ENCODE peak calls at places on chromosomes 6 and 20, in five cellular contexts. L is BJ, O is lower lobe of right lung, C is NCI-H1105 treated with DMSO at 0.1 percent for 48 hours, K is tibial artery. N is an unnamed sample.

GRCh38 chr6:92431502-92431901 is 987.9 kb downstream of the EPHA7 start:
- DNase-seq in L (no peak), O (no peak), C (no peak), K (no peak), N (no peak)

GRCh38 chr6:159808647-159809046 is 8.6 kb downstream of the PNLDC1 start:
- DNase-seq in L (no peak), O (no peak), C (no peak), K (peak; percentile 15), N (no peak)

GRCh38 chr6:167980911-167981310 is 16.6 kb upstream of the KIF25 start:
- DNase-seq in L (no peak), O (no peak), C (no peak), K (no peak), N (no peak)

GRCh38 chr20:24960861-24961260 is 11.8 kb downstream of the CST7 start:
- DNase-seq in L (no peak), O (no peak), C (no peak), K (no peak), N (no peak)

GRCh38 chr6:7124114-7124513 is 16.4 kb downstream of the RREB1 start:
- DNase-seq in L (no peak), O (no peak), C (no peak), K (no peak), N (no peak)

GRCh38 chr6:135686784-135687301 is 164.7 kb upstream of the PDE7B start:
- DNase-seq in L (no peak), O (no peak), C (no peak), K (no peak), N (no peak)

GRCh38 chr6:7052441-7052936 is 55.3 kb upstream of the RREB1 start:
- DNase-seq in L (peak; percentile 19), O (peak; percentile 73), C (peak; percentile 67), K (no peak), N (peak; percentile 77)

GRCh38 chr6:28525496-28526039 is at the start of gene GPX5:
- DNase-seq in L (no peak), O (no peak), C (no peak), K (no peak), N (no peak)

GRCh38 chr20:60371456-60371855 is 413.2 kb downstream of the CDH26 start:
- DNase-seq in L (no peak), O (no peak), C (no peak), K (no peak), N (no peak)

GRCh38 chr6:29753309-29753644 is 30.0 kb downstream of the HLA-F start:
- DNase-seq in L (no peak), O (no peak), C (no peak), K (no peak), N (no peak)

GRCh38 chr6:52362443-52363221 is 681 bp downstream of the PAQR8 start:
- DNase-seq in L (no peak), O (peak; percentile 47), C (peak; percentile 43), K (peak; percentile 69), N (peak; percentile 77)

GRCh38 chr20:57153238-57153905 is 113.1 kb downstream of the BMP7 start:
- DNase-seq in L (no peak), O (no peak), C (no peak), K (no peak), N (no peak)

GRCh38 chr6:33746651-33747100 is at the start of gene IP6K3:
- DNase-seq in L (no peak), O (no peak), C (no peak), K (no peak), N (no peak)

GRCh38 chr20:25355191-25355590 is 35.4 kb downstream of the ABHD12 start:
- DNase-seq in L (no peak), O (no peak), C (no peak), K (no peak), N (no peak)

GRCh38 chr6:57435475-57436163 is 118.2 kb downstream of the PRIM2 start:
- DNase-seq in L (no peak), O (no peak), C (no peak), K (no peak), N (no peak)

GRCh38 chr6:43990627-43991619 is 136.3 kb downstream of the MRPL14 start:
- DNase-seq in L (no peak), O (peak; percentile 30), C (no peak), K (peak; percentile 43), N (peak; percentile 41)

GRCh38 chr20:1945134-1945618 is 48.7 kb downstream of the PDYN start:
- DNase-seq in L (no peak), O (peak; percentile 82), C (no peak), K (peak; percentile 82), N (peak; percentile 71)